ENCODE peak calls at places on chromosomes 3 and 15, in four cellular contexts. One of them, this sample, is unnamed.

GRCh38 chr3:2851356-2851755 is 258.8 kb downstream of the IL5RA start:
- DNase-seq in endothelial cell of umbilical vein: no peak
- DNase-seq in GM06990: no peak
- DNase-seq in A549: no peak
- DNase-seq in this sample: no peak

GRCh38 chr3:130258532-130258952 is 86.9 kb upstream of the COL6A5 start:
- DNase-seq in A549: no peak
- DNase-seq in endothelial cell of umbilical vein: peak
- DNase-seq in GM06990: no peak
- DNase-seq in this sample: no peak

GRCh38 chr15:89575656-89576416 is 567 bp downstream of the TICRR start:
- DNase-seq in A549: peak
- DNase-seq in endothelial cell of umbilical vein: peak
- DNase-seq in GM06990: no peak
- DNase-seq in this sample: no peak

GRCh38 chr15:101170568-101171350 is 81.1 kb downstream of the CHSY1 start:
- DNase-seq in GM06990: no peak
- DNase-seq in endothelial cell of umbilical vein: no peak
- DNase-seq in A549: no peak
- DNase-seq in this sample: no peak

GRCh38 chr15:79970921-79971434 is at the start of gene BCL2A1:
- DNase-seq in GM06990: peak
- DNase-seq in A549: peak
- DNase-seq in endothelial cell of umbilical vein: peak
- DNase-seq in this sample: no peak

GRCh38 chr3:141553055-141553454 is 66.2 kb downstream of the RASA2 start:
- DNase-seq in A549: no peak
- DNase-seq in GM06990: no peak
- DNase-seq in endothelial cell of umbilical vein: peak
- DNase-seq in this sample: no peak

GRCh38 chr3:186298876-186299275 is 63.2 kb downstream of the DGKG start:
- DNase-seq in GM06990: no peak
- DNase-seq in endothelial cell of umbilical vein: no peak
- DNase-seq in A549: no peak
- DNase-seq in this sample: no peak

GRCh38 chr3:14947105-14947885 is at the start of gene NR2C2:
- DNase-seq in endothelial cell of umbilical vein: peak
- DNase-seq in A549: peak
- DNase-seq in GM06990: peak
- DNase-seq in this sample: peak

GRCh38 chr3:115280531-115280930 is 133.4 kb upstream of the ZBTB20 start:
- DNase-seq in A549: no peak
- DNase-seq in GM06990: no peak
- DNase-seq in endothelial cell of umbilical vein: no peak
- DNase-seq in this sample: no peak

GRCh38 chr3:108222813-108223307 is 636 bp upstream of the IFT57 start:
- DNase-seq in endothelial cell of umbilical vein: no peak
- DNase-seq in A549: no peak
- DNase-seq in GM06990: no peak
- DNase-seq in this sample: no peak

GRCh38 chr3:18556503-18556902 is 131.4 kb upstream of the SATB1 start:
- DNase-seq in endothelial cell of umbilical vein: no peak
- DNase-seq in A549: no peak
- DNase-seq in GM06990: peak
- DNase-seq in this sample: no peak

GRCh38 chr3:17372811-17373210 is 369.6 kb downstream of the TBC1D5 start:
- DNase-seq in endothelial cell of umbilical vein: peak
- DNase-seq in GM06990: no peak
- DNase-seq in A549: peak
- DNase-seq in this sample: peak

GRCh38 chr15:69996842-69997478 is 100.8 kb downstream of the TLE3 start:
- DNase-seq in GM06990: no peak
- DNase-seq in A549: no peak
- DNase-seq in endothelial cell of umbilical vein: no peak
- DNase-seq in this sample: peak

GRCh38 chr3:194286747-194287146 is 64.4 kb downstream of the CPN2 start:
- DNase-seq in GM06990: no peak
- DNase-seq in A549: no peak
- DNase-seq in endothelial cell of umbilical vein: no peak
- DNase-seq in this sample: no peak

GRCh38 chr3:18247776-18248310 is 177.3 kb downstream of the SATB1 start:
- DNase-seq in endothelial cell of umbilical vein: no peak
- DNase-seq in GM06990: no peak
- DNase-seq in A549: no peak
- DNase-seq in this sample: no peak

GRCh38 chr15:64635486-64635815 is 139.9 kb downstream of the RBPMS2 start:
- DNase-seq in endothelial cell of umbilical vein: peak
- DNase-seq in A549: peak
- DNase-seq in GM06990: no peak
- DNase-seq in this sample: no peak

GRCh38 chr15:66095871-66096710 is 157.5 kb downstream of the MEGF11 start:
- DNase-seq in endothelial cell of umbilical vein: no peak
- DNase-seq in GM06990: no peak
- DNase-seq in A549: no peak
- DNase-seq in this sample: no peak

GRCh38 chr3:124607163-124607562 is 123.1 kb upstream of the UMPS start:
- DNase-seq in endothelial cell of umbilical vein: peak
- DNase-seq in A549: no peak
- DNase-seq in GM06990: no peak
- DNase-seq in this sample: peak

GRCh38 chr15:73388256-73388781 is 19.6 kb upstream of the HCN4 start:
- DNase-seq in A549: peak
- DNase-seq in endothelial cell of umbilical vein: no peak
- DNase-seq in GM06990: no peak
- DNase-seq in this sample: no peak

GRCh38 chr3:171399842-171400241 is 60.4 kb downstream of the TNIK start:
- DNase-seq in A549: no peak
- DNase-seq in endothelial cell of umbilical vein: no peak
- DNase-seq in GM06990: no peak
- DNase-seq in this sample: no peak

GRCh38 chr3:13891492-13892073 is 11.7 kb upstream of the WNT7A start:
- DNase-seq in GM06990: no peak
- DNase-seq in endothelial cell of umbilical vein: no peak
- DNase-seq in A549: no peak
- DNase-seq in this sample: no peak

GRCh38 chr15:80662756-80663553 is 32.2 kb upstream of the ABHD17C start:
- DNase-seq in endothelial cell of umbilical vein: no peak
- DNase-seq in GM06990: no peak
- DNase-seq in A549: no peak
- DNase-seq in this sample: no peak

GRCh38 chr15:45106002-45106790 is 7.8 kb downstream of the DUOX2 start:
- DNase-seq in GM06990: no peak
- DNase-seq in endothelial cell of umbilical vein: no peak
- DNase-seq in A549: no peak
- DNase-seq in this sample: no peak

GRCh38 chr3:50274371-50275104 is 4.3 kb upstream of the LSMEM2 start:
- DNase-seq in A549: peak
- DNase-seq in endothelial cell of umbilical vein: peak
- DNase-seq in GM06990: peak
- DNase-seq in this sample: no peak

GRCh38 chr3:189688296-189688695 is 57.1 kb downstream of the TP63 start:
- DNase-seq in endothelial cell of umbilical vein: no peak
- DNase-seq in GM06990: peak
- DNase-seq in A549: no peak
- DNase-seq in this sample: no peak

DNA sequence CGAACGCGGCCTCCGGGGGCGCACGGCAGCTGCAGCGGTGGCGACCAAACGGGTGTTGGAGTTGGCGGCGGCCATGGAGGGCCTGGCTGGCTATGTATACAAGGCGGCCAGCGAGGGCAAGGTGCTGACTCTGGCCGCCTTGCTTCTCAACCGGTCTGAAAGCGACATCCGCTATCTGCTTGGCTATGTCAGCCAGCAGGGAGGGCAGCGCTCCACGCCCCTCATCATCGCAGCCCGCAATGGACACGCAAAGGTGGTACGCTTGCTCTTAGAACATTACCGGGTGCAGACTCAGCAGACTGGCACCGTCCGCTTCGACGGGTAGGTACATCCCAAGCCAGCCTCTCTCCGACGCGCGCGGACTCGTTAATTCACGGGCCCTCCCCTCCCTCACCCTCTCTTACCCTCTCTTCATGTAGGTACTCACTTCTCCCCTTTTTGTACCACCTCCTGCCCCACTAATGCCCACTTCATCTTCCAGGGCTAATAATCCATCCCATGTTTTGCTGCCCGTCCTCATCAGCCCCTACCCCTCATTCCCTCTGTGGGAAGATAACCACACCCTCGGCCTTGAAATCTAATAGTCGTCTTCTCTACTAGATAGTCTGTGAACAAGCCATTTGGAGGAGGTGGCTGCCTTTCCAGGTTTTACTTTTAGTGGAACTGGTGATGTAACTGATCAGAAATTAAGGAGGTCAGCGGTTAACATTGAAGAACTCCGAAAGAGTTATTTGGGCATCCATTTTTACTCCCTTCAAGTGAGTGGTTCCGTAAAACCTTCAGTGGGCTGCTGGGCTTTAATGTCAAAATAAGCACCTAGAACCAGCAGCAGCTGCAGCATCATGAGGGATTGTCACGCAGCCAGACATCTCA is 1.0 kb downstream of the FEM1B start:
- DNase-seq in A549: peak
- DNase-seq in GM06990: no peak
- DNase-seq in endothelial cell of umbilical vein: peak
- DNase-seq in this sample: no peak
- TF ChIP-seq CTCF in A549: no peak
- TF ChIP-seq CTCF in GM06990: peak
- TF ChIP-seq CTCF in endothelial cell of umbilical vein: peak
- TF ChIP-seq CTCF in this sample: peak

DNA sequence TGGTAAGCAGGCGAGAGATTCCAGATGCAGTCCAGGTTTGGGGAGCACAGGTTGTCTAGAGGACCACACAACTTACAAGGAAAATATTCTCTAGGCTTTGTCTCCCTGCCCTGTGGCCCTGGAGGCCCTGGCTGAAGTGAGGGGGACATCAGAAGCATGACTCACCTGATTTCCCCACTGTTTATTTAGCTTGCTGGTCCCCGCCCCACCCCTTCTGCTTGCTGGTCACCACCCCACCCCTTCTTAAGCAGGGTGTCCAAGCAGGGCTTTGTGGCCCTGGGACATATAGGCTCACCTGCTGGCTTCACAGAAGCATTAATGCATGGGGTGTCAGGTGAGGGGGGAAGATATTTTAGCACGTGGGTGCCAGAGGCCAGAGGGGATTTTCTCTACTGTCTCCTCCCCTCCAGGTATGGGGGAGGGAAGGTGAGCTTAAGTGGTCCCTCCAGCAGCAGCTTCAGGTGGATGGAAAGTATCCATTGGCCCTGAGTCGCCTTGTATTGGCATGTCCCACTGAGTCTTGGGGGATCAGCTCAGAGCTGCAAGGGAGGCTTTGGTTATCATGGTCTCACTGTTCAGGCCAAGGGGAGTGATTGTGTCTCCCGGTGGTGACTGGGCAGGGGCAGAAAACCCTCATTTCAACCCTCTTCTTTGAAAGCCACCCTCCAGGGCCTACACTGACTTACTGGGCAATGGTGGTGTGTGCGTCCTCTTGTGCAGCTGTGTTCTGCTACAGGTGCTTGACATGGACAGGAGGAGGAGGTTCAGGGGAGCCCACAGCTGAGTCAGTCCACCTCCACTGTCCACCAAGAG is 49.8 kb downstream of the GASK1A start:
- DNase-seq in GM06990: no peak
- DNase-seq in A549: no peak
- DNase-seq in endothelial cell of umbilical vein: no peak
- DNase-seq in this sample: no peak
- H3K4me3 ChIP-seq in GM06990: no peak
- H3K4me3 ChIP-seq in A549: no peak
- H3K4me3 ChIP-seq in endothelial cell of umbilical vein: no peak
- H3K4me3 ChIP-seq in this sample: no peak

DNA sequence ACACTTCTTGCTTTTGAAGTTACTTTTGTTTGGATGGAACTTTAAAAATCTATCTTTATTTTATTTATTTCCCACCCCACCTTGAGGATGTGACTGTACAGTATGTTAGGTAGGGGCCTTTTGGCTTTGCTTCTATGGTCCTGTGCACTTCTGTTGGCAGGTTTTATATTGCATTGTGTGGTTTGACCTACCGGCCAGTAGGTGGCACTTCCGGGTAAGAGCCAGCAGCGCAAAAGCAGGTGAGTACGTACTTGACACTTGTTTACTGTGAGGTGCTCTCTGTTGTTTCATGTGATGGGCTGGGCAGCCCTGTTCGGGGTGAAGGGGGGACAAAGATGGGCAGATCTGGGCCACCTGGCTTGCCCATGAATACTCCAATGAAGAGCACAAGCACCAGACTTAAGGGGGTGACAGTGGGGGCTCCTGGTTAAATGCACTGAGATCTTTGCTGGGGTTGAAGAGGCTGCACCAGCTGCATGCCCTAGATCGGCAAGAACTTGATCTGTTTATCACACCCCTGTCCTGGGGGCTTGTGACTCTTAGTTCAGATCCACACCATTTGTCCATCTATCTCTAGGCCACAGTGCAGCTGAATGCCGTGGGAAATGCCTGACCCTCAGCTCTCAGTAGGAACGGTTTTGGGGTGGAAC is 131.6 kb downstream of the NLGN1 start:
- DNase-seq in A549: peak
- DNase-seq in endothelial cell of umbilical vein: no peak
- DNase-seq in GM06990: peak
- DNase-seq in this sample: peak
- TF ChIP-seq CTCF in A549: peak
- TF ChIP-seq CTCF in endothelial cell of umbilical vein: peak
- TF ChIP-seq CTCF in GM06990: peak
- TF ChIP-seq CTCF in this sample: peak

GRCh38 chr3:157531301-157531660 is 28.1 kb upstream of the VEPH1 start:
- DNase-seq in GM06990: no peak
- DNase-seq in A549: no peak
- DNase-seq in endothelial cell of umbilical vein: peak
- DNase-seq in this sample: no peak

GRCh38 chr3:157531771-157532170 is 28.6 kb upstream of the VEPH1 start:
- DNase-seq in A549: no peak
- DNase-seq in endothelial cell of umbilical vein: peak
- DNase-seq in GM06990: no peak
- DNase-seq in this sample: no peak

GRCh38 chr3:157532529-157533297 is 29.5 kb upstream of the VEPH1 start:
- DNase-seq in A549: peak
- DNase-seq in endothelial cell of umbilical vein: peak
- DNase-seq in GM06990: no peak
- DNase-seq in this sample: peak

GRCh38 chr3:157534725-157535161 is 31.5 kb upstream of the VEPH1 start:
- DNase-seq in A549: no peak
- DNase-seq in endothelial cell of umbilical vein: peak
- DNase-seq in GM06990: no peak
- DNase-seq in this sample: no peak

DNA sequence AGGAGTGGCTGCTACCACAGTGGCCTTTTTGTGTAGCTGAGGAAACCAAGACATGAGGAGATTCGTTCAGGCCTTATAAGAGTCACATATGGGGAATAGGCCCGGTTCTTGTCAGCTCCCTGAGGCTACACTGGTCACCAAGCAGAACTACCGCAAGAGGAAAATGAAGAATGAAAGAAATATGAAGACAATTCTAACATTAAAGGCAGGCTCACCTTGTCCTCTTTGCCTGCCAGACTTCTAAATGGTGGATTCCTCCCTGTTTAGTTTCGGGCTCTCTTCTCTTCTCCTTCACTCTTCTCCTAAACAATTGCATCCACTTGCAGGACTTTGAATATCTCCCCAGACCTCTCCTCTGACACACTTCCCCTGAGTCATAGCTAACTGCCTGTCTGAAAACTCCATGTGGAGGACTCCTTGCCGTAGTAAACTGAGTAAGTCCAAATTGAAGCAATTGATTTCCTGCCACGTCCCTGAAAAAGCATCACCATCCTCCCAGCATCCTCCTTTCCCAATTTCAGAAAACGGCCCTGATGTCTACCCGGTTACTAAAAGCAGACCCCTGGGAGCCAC is 30.2 kb upstream of the VEPH1 start:
- DNase-seq in endothelial cell of umbilical vein: peak
- DNase-seq in GM06990: no peak
- DNase-seq in A549: no peak
- DNase-seq in this sample: no peak
- H3K4me3 ChIP-seq in endothelial cell of umbilical vein: peak
- H3K4me3 ChIP-seq in GM06990: no peak
- H3K4me3 ChIP-seq in A549: no peak
- H3K4me3 ChIP-seq in this sample: no peak

This sample was measured in LNCaP clone FGC.